ENCODE peak calls at places on chromosomes 5 and 9, in nine cellular contexts. K is transverse colon, H is heart right ventricle, L is PC-9, G is brain microvascular endothelial cell, W is right lobe of liver, E is cardiac muscle cell, O is adrenal gland, U is uterus. Z is an unnamed sample.

GRCh38 chr5:86861514-86861913 is 243.8 kb downstream of the COX7C start:
- DNase-seq in K (no peak), H (peak), L (no peak), G (no peak), W (no peak), E (no peak), O (no peak), U (no peak), Z (no peak)

GRCh38 chr9:18043978-18044377 is 430.0 kb upstream of the ADAMTSL1 start:
- DNase-seq in K (no peak), H (no peak), L (no peak), G (no peak), W (no peak), E (no peak), O (no peak), U (no peak), Z (no peak)

GRCh38 chr5:8740595-8740994 is 805.3 kb downstream of the SEMA5A start:
- DNase-seq in K (no peak), H (no peak), L (no peak), G (no peak), W (no peak), E (no peak), O (no peak), U (no peak), Z (no peak)

GRCh38 chr9:98974994-98975712 is 31.4 kb downstream of the COL15A1 start:
- DNase-seq in K (peak), H (peak), L (peak), G (peak), W (peak), E (peak), O (peak), U (peak), Z (peak)

GRCh38 chr9:17116400-17116837 is 18.4 kb upstream of the CNTLN start:
- DNase-seq in K (no peak), H (no peak), L (peak), G (no peak), W (no peak), E (peak), O (no peak), U (no peak), Z (peak)

GRCh38 chr5:72418271-72418670 is 88.9 kb downstream of the ZNF366 start:
- DNase-seq in K (no peak), H (no peak), L (no peak), G (no peak), W (no peak), E (no peak), O (no peak), U (no peak), Z (no peak)

GRCh38 chr5:179342577-179342976 is 2.7 kb downstream of the ADAMTS2 start:
- DNase-seq in K (no peak), H (no peak), L (no peak), G (peak), W (peak), E (peak), O (no peak), U (no peak), Z (no peak)

GRCh38 chr9:91301161-91301560 is 60.6 kb downstream of the AUH start:
- DNase-seq in K (no peak), H (no peak), L (no peak), G (no peak), W (no peak), E (peak), O (peak), U (no peak), Z (peak)

GRCh38 chr5:27778121-27778520 is 739.7 kb upstream of the CDH9 start:
- DNase-seq in K (no peak), H (no peak), L (no peak), G (no peak), W (no peak), E (peak), O (no peak), U (no peak), Z (no peak)

GRCh38 chr5:55234171-55234700 is 828 bp upstream of the CCNO start:
- DNase-seq in K (peak), H (peak), L (peak), G (peak), W (no peak), E (peak), O (peak), U (no peak), Z (peak)

GRCh38 chr9:115808695-115809094 is 344.9 kb upstream of the PAPPA start:
- DNase-seq in K (no peak), H (no peak), L (no peak), G (no peak), W (no peak), E (peak), O (no peak), U (no peak), Z (no peak)

GRCh38 chr5:32790411-32790951 is 79.4 kb downstream of the NPR3 start:
- DNase-seq in K (no peak), H (no peak), L (no peak), G (peak), W (no peak), E (no peak), O (no peak), U (no peak), Z (no peak)

GRCh38 chr9:126203313-126203712 is 123.3 kb upstream of the MVB12B start:
- DNase-seq in K (no peak), H (no peak), L (no peak), G (no peak), W (no peak), E (no peak), O (no peak), U (no peak), Z (no peak)
- TF ChIP-seq CTCF in K (no peak), H (no peak), L (peak), G (peak), W (no peak), E (peak), O (no peak), U (no peak), Z (no peak)

GRCh38 chr5:75558221-75558620 is 46.5 kb downstream of the POLK start:
- DNase-seq in K (no peak), H (no peak), L (no peak), G (no peak), W (no peak), E (no peak), O (no peak), U (no peak), Z (no peak)

GRCh38 chr5:75553358-75553757 is 41.7 kb downstream of the POLK start:
- DNase-seq in K (no peak), H (no peak), L (no peak), G (no peak), W (no peak), E (no peak), O (no peak), U (no peak), Z (no peak)

GRCh38 chr5:75558972-75559632 is 47.4 kb downstream of the POLK start:
- DNase-seq in K (no peak), H (no peak), L (no peak), G (no peak), W (no peak), E (peak), O (no peak), U (no peak), Z (no peak)
- H3K27ac ChIP-seq in K (no peak), H (peak), L (no peak), G (no peak), W (no peak), E (no peak), O (peak), U (no peak), Z (no peak)

GRCh38 chr9:128159784-128160602 is at the start of gene BBLN:
- DNase-seq in K (peak), H (peak), L (peak), G (peak), W (peak), E (peak), O (peak), U (peak), Z (peak)
- TF ChIP-seq CTCF in K (no peak), H (no peak), L (no peak), G (no peak), W (no peak), E (no peak), O (no peak), U (no peak), Z (no peak)

GRCh38 chr9:21592063-21592338 is 109.9 kb upstream of the IFNE start:
- DNase-seq in K (no peak), H (no peak), L (no peak), G (no peak), W (no peak), E (no peak), O (no peak), U (no peak), Z (no peak)

GRCh38 chr9:21589344-21590056 is 107.4 kb upstream of the IFNE start:
- DNase-seq in K (no peak), H (no peak), L (no peak), G (no peak), W (no peak), E (no peak), O (no peak), U (no peak), Z (no peak)

GRCh38 chr9:21591221-21592062 is 109.3 kb upstream of the IFNE start:
- DNase-seq in K (peak), H (no peak), L (peak), G (peak), W (no peak), E (peak), O (peak), U (peak), Z (peak)

GRCh38 chr9:21585756-21586752 is 103.9 kb upstream of the IFNE start:
- DNase-seq in K (no peak), H (no peak), L (no peak), G (no peak), W (no peak), E (no peak), O (no peak), U (no peak), Z (no peak)

DNA sequence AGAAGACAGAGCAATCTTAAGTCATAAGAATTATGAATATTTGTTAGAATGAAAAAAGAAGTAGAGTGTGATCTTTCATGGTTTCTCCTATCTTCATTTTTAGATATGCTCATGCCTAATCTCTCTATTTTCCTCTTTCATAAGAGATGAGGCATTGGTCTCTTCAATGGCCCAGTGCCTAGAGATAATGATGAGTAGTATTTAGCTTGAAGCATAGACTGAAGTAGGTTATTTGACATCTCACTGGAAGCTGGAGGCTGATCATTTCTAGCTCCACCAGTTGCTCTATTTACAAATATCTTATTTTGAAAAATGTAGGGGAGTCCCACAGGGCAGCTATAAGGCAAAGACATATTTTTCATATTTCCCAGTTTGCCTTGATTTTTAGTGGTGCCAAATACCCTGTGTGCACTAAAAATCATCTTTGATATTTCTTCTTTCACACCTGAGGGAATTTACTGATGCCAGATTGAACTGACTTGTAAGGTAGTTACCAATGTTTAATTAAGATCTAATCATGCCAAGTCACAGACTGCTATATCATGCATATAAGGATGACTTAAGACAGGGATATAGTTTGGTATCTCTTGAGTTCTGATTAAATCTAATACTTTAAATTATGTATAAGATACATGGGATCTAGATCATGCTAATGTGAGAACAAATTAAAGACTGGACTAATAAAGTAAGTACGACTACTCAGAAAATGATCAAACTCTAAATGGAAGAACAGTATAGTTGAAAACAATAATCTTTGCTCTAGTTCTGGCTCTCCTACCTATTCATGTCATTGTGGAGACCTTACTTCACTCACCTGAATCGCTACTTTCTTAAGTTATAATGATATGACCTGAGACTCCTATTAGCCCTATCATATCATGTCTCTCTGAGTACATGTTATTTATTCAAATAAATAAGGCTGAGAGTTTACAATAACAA is 108.2 kb upstream of the IFNE start:
- DNase-seq in K (no peak), H (no peak), L (no peak), G (no peak), W (no peak), E (no peak), O (no peak), U (no peak), Z (no peak)
- H3K27ac ChIP-seq in K (no peak), H (no peak), L (peak), G (no peak), W (no peak), E (no peak), O (no peak), U (no peak), Z (no peak)

DNA sequence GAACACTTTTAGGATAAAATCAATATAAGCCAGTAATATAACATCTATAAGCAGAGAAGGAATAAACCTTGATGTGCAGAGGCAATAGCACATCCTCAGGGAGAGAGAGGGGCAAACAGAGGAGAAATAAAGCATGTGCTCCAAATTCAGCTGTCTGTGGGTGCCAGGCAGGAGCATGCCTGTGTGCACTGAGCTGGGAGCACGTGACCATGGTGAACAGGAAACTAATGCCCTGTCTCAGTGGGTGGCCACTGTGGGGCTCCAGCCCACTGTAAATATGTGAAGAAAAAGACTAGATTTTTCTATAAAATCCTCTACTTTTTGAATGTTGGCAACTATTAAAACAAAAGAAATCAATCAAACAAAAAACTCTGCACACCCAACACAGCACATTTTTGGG is 55.3 kb downstream of the FYB1 start:
- DNase-seq in K (no peak), H (no peak), L (no peak), G (no peak), W (no peak), E (no peak), O (no peak), U (no peak), Z (no peak)
- TF ChIP-seq CTCF in K (no peak), H (no peak), L (no peak), G (no peak), W (no peak), E (no peak), O (no peak), U (no peak), Z (no peak)

Z was measured in RWPE1.